ENCODE peak calls at places on chromosomes 7 and 10, in seven cellular contexts. A is MM.1S, I is cardiac fibroblast, R is BJ, P is AG04449, C is fibroblast of lung, Z is right atrium auricular region. E is an unnamed sample.

GRCh38 chr7:25894002-25894901 is 257.7 kb upstream of the NFE2L3 start:
- DNase-seq in A (peak; percentile 77), I (no peak), R (no peak), P (no peak), C (no peak), Z (no peak), E (no peak)

GRCh38 chr7:117069379-117069778 is 116.1 kb downstream of the ST7 start:
- DNase-seq in A (no peak), I (no peak), R (no peak), P (no peak), C (no peak), Z (no peak), E (no peak)

GRCh38 chr10:125823663-125824251 is 411 bp downstream of the BCCIP start:
- DNase-seq in A (no peak), I (peak; percentile 4), R (no peak), P (no peak), C (peak; percentile 3), Z (no peak), E (no peak)

GRCh38 chr7:101731502-101732084 is 85.8 kb upstream of the CUX1 start:
- DNase-seq in A (no peak), I (no peak), R (no peak), P (no peak), C (no peak), Z (no peak), E (no peak)

GRCh38 chr10:19704544-19704943 is 111.7 kb upstream of the PLXDC2 start:
- DNase-seq in A (no peak), I (no peak), R (no peak), P (no peak), C (no peak), Z (no peak), E (no peak)

GRCh38 chr7:98276241-98276761 is 5.2 kb upstream of the BRI3 start:
- DNase-seq in A (no peak), I (peak; percentile 88), R (peak; percentile 37), P (no peak), C (peak; percentile 57), Z (no peak), E (peak; percentile 29)

GRCh38 chr10:62610649-62611229 is 193.8 kb upstream of the ADO start:
- DNase-seq in A (peak; percentile 74), I (peak; percentile 64), R (no peak), P (no peak), C (peak; percentile 58), Z (no peak), E (no peak)

GRCh38 chr7:149355390-149356048 is 93.5 kb downstream of the ZNF783 start:
- DNase-seq in A (no peak), I (no peak), R (no peak), P (no peak), C (no peak), Z (no peak), E (no peak)

GRCh38 chr7:30933124-30933893 is 21.7 kb downstream of the AQP1 start:
- DNase-seq in A (no peak), I (no peak), R (no peak), P (no peak), C (no peak), Z (peak; percentile 53), E (no peak)

GRCh38 chr7:129664029-129665012 is 52.8 kb downstream of the NRF1 start:
- DNase-seq in A (peak; percentile 74), I (peak; percentile 85), R (peak; percentile 28), P (peak; percentile 36), C (peak; percentile 84), Z (no peak), E (peak; percentile 57)

GRCh38 chr10:99906470-99906869 is 103.3 kb downstream of the DNMBP start:
- DNase-seq in A (no peak), I (peak; percentile 75), R (no peak), P (no peak), C (peak; percentile 88), Z (no peak), E (peak; percentile 93)

GRCh38 chr10:43114031-43114742 is 24.1 kb upstream of the CSGALNACT2 start:
- DNase-seq in A (no peak), I (no peak), R (no peak), P (no peak), C (no peak), Z (no peak), E (no peak)

GRCh38 chr10:12360461-12360860 is 11.1 kb downstream of the CAMK1D start:
- DNase-seq in A (no peak), I (no peak), R (no peak), P (no peak), C (no peak), Z (no peak), E (no peak)

GRCh38 chr7:30752979-30753378 is 1.0 kb downstream of the INMT start:
- DNase-seq in A (no peak), I (peak; percentile 87), R (no peak), P (no peak), C (peak; percentile 69), Z (peak; percentile 76), E (no peak)

GRCh38 chr7:2288986-2289611 is 25.1 kb downstream of the SNX8 start:
- DNase-seq in A (no peak), I (no peak), R (no peak), P (no peak), C (no peak), Z (no peak), E (no peak)

GRCh38 chr7:51244890-51245289 is 71.7 kb downstream of the COBL start:
- DNase-seq in A (no peak), I (no peak), R (no peak), P (no peak), C (no peak), Z (no peak), E (no peak)

GRCh38 chr7:13742719-13743640 is 246.5 kb downstream of the ETV1 start:
- DNase-seq in A (peak; percentile 30), I (peak; percentile 73), R (no peak), P (no peak), C (peak; percentile 78), Z (no peak), E (peak; percentile 20)

GRCh38 chr7:398888-399287 is 108.9 kb downstream of the FOXL3 start:
- DNase-seq in A (no peak), I (no peak), R (no peak), P (no peak), C (no peak), Z (no peak), E (no peak)

GRCh38 chr7:96085953-96086352 is 235.9 kb downstream of the SLC25A13 start:
- DNase-seq in A (no peak), I (no peak), R (no peak), P (no peak), C (no peak), Z (no peak), E (no peak)

GRCh38 chr7:46257766-46258448 is 336.8 kb upstream of the IGFBP3 start:
- DNase-seq in A (no peak), I (peak; percentile 79), R (peak; percentile 39), P (peak; percentile 83), C (peak; percentile 83), Z (no peak), E (peak; percentile 68)

GRCh38 chr10:84696610-84697009 is 368.2 kb downstream of the CCSER2 start:
- DNase-seq in A (no peak), I (no peak), R (no peak), P (no peak), C (no peak), Z (no peak), E (no peak)

GRCh38 chr10:48506147-48506917 is 98.5 kb downstream of the ARHGAP22 start:
- DNase-seq in A (peak; percentile 65), I (peak; percentile 65), R (no peak), P (no peak), C (peak; percentile 54), Z (peak; percentile 50), E (no peak)

GRCh38 chr10:58064714-58065528 is 202.8 kb downstream of the IPMK start:
- DNase-seq in A (peak; percentile 65), I (peak; percentile 73), R (no peak), P (no peak), C (peak; percentile 61), Z (no peak), E (peak; percentile 10)
- TF ChIP-seq CTCF in A (peak; percentile 74), I (peak; percentile 89), R (peak; percentile 85), P (peak; percentile 60), C (peak; percentile 95), Z (peak; percentile 69), E (peak; percentile 95)

DNA sequence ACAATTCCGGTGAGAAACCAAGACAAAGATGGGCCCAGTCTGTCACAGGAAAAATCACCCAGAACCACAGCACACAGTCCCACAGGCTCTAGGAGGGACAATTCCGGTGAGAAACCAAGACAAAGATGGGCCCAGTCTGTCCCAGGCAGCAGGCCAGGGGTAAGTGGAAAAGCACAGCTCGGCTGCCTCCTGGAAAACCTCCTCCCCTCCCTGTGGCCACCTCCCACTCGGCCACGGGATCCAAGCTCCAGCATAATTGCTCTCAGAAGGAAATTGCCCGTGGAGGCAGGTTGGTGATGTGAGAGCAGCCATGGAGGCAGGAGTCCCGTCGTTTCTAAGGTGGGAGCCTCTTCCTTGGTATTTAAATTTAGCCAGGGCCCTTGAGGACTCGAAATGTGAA is 95.7 kb downstream of the PLXNA4 start:
- DNase-seq in A (no peak), I (no peak), R (no peak), P (no peak), C (no peak), Z (peak; percentile 83), E (no peak)
- H3K4me3 ChIP-seq in A (no peak overlapping the region), I (no peak overlapping the region), R (no peak overlapping the region), P (no peak overlapping the region), C (no peak overlapping the region), Z (no peak overlapping the region), E (no peak overlapping the region)

GRCh38 chr7:142153400-142153799 is 41.9 kb downstream of the MGAM2 start:
- DNase-seq in A (peak; percentile 95), I (no peak), R (no peak), P (no peak), C (no peak), Z (no peak), E (no peak)

GRCh38 chr7:142152076-142152475 is 40.6 kb downstream of the MGAM2 start:
- DNase-seq in A (peak; percentile 94), I (no peak), R (no peak), P (no peak), C (no peak), Z (no peak), E (no peak)

DNA sequence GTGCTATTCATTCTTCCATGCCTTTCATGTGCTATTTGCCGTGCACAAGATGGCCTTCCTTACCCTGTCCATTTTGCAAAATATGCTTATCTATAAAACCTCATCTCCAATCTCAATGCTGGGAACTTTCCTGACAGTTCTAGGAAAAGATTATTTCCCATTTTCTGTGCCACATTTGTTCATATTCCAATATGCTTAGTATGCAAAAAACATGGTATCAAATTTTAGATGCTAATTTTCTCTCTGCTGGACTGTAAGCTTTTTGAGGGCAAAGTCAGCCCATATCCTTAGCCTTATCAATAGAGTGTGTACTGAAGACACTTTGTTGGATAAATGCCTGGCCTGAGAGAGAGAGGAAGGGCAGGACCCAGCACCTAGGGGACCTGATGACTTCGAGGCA is 39.4 kb downstream of the MGAM2 start:
- DNase-seq in A (no peak), I (no peak), R (no peak), P (no peak), C (no peak), Z (no peak), E (no peak)
- TF ChIP-seq CTCF in A (no peak), I (no peak), R (no peak), P (no peak), C (no peak), Z (no peak), E (no peak)

GRCh38 chr10:16905304-16905703 is 88.1 kb upstream of the RSU1 start:
- DNase-seq in A (no peak), I (peak; percentile 45), R (peak; percentile 63), P (peak; percentile 24), C (peak; percentile 53), Z (no peak), E (no peak)
- H3K4me3 ChIP-seq in A (no peak overlapping the region), I (no peak overlapping the region), R (no peak overlapping the region), P (no peak overlapping the region), C (no peak overlapping the region), Z (no peak overlapping the region), E (no peak overlapping the region)